ENCODE peak calls at places on chromosome 3, in nine cellular contexts. One of them, this sample, is unnamed.

GRCh38 chr3:11385908-11386307 is 113.7 kb downstream of the ATG7 start:
- DNase-seq in mammary epithelial cell: peak
- DNase-seq in breast epithelium: no peak
- DNase-seq in heart right ventricle: no peak
- DNase-seq in endodermal cell: no peak
- DNase-seq in dorsolateral prefrontal cortex: no peak
- DNase-seq in SK-N-SH: no peak
- DNase-seq in A549: no peak
- DNase-seq in Panc1: no peak
- DNase-seq in this sample: peak

GRCh38 chr3:52794612-52795099 is at the start of gene ITIH3:
- DNase-seq in breast epithelium: no peak
- DNase-seq in mammary epithelial cell: no peak
- DNase-seq in A549: no peak
- DNase-seq in SK-N-SH: no peak
- DNase-seq in Panc1: no peak
- DNase-seq in endodermal cell: no peak
- DNase-seq in heart right ventricle: no peak
- DNase-seq in dorsolateral prefrontal cortex: no peak
- DNase-seq in this sample: no peak

GRCh38 chr3:127689266-127689860 is 16.6 kb downstream of the ABTB1 start:
- DNase-seq in SK-N-SH: no peak
- DNase-seq in Panc1: no peak
- DNase-seq in breast epithelium: peak
- DNase-seq in A549: no peak
- DNase-seq in mammary epithelial cell: no peak
- DNase-seq in heart right ventricle: peak
- DNase-seq in endodermal cell: peak
- DNase-seq in dorsolateral prefrontal cortex: peak
- DNase-seq in this sample: no peak

GRCh38 chr3:69948246-69948862 is 51.2 kb upstream of the SAMMSON start:
- DNase-seq in heart right ventricle: no peak
- DNase-seq in mammary epithelial cell: peak
- DNase-seq in endodermal cell: no peak
- DNase-seq in A549: no peak
- DNase-seq in dorsolateral prefrontal cortex: no peak
- DNase-seq in SK-N-SH: peak
- DNase-seq in Panc1: no peak
- DNase-seq in breast epithelium: no peak
- DNase-seq in this sample: peak

GRCh38 chr3:128481438-128481942 is 11.5 kb downstream of the GATA2 start:
- DNase-seq in endodermal cell: peak
- DNase-seq in SK-N-SH: peak
- DNase-seq in breast epithelium: no peak
- DNase-seq in mammary epithelial cell: no peak
- DNase-seq in A549: no peak
- DNase-seq in dorsolateral prefrontal cortex: no peak
- DNase-seq in heart right ventricle: peak
- DNase-seq in Panc1: no peak
- DNase-seq in this sample: no peak

GRCh38 chr3:16897254-16897926 is 12.6 kb downstream of the PLCL2 start:
- DNase-seq in SK-N-SH: peak
- DNase-seq in heart right ventricle: no peak
- DNase-seq in A549: no peak
- DNase-seq in Panc1: no peak
- DNase-seq in breast epithelium: no peak
- DNase-seq in endodermal cell: no peak
- DNase-seq in mammary epithelial cell: no peak
- DNase-seq in dorsolateral prefrontal cortex: no peak
- DNase-seq in this sample: no peak

GRCh38 chr3:39147711-39148115 is 5.7 kb downstream of the CSRNP1 start:
- DNase-seq in dorsolateral prefrontal cortex: no peak
- DNase-seq in endodermal cell: peak
- DNase-seq in breast epithelium: no peak
- DNase-seq in A549: no peak
- DNase-seq in SK-N-SH: no peak
- DNase-seq in heart right ventricle: no peak
- DNase-seq in mammary epithelial cell: no peak
- DNase-seq in Panc1: no peak
- DNase-seq in this sample: peak

GRCh38 chr3:184354121-184354728 is 7.2 kb downstream of the CLCN2 start:
- DNase-seq in A549: peak
- DNase-seq in dorsolateral prefrontal cortex: peak
- DNase-seq in heart right ventricle: peak
- DNase-seq in SK-N-SH: peak
- DNase-seq in breast epithelium: no peak
- DNase-seq in Panc1: no peak
- DNase-seq in mammary epithelial cell: no peak
- DNase-seq in endodermal cell: peak
- DNase-seq in this sample: no peak

GRCh38 chr3:73784647-73785420 is 160.1 kb upstream of the PDZRN3 start:
- DNase-seq in endodermal cell: no peak
- DNase-seq in mammary epithelial cell: no peak
- DNase-seq in dorsolateral prefrontal cortex: no peak
- DNase-seq in heart right ventricle: no peak
- DNase-seq in A549: no peak
- DNase-seq in Panc1: no peak
- DNase-seq in breast epithelium: no peak
- DNase-seq in SK-N-SH: peak
- DNase-seq in this sample: peak

GRCh38 chr3:141410861-141411771 is 42.8 kb downstream of the ZBTB38 start:
- DNase-seq in endodermal cell: no peak
- DNase-seq in SK-N-SH: no peak
- DNase-seq in dorsolateral prefrontal cortex: no peak
- DNase-seq in breast epithelium: no peak
- DNase-seq in heart right ventricle: no peak
- DNase-seq in A549: no peak
- DNase-seq in mammary epithelial cell: peak
- DNase-seq in Panc1: no peak
- DNase-seq in this sample: peak

GRCh38 chr3:152295834-152296233 is 27.1 kb downstream of the MBNL1 start:
- DNase-seq in mammary epithelial cell: no peak
- DNase-seq in dorsolateral prefrontal cortex: no peak
- DNase-seq in Panc1: no peak
- DNase-seq in SK-N-SH: no peak
- DNase-seq in breast epithelium: no peak
- DNase-seq in endodermal cell: no peak
- DNase-seq in A549: no peak
- DNase-seq in heart right ventricle: no peak
- DNase-seq in this sample: no peak

GRCh38 chr3:132721479-132722164 is 587 bp downstream of the NPHP3 start:
- DNase-seq in heart right ventricle: peak
- DNase-seq in A549: peak
- DNase-seq in endodermal cell: peak
- DNase-seq in Panc1: no peak
- DNase-seq in SK-N-SH: no peak
- DNase-seq in dorsolateral prefrontal cortex: peak
- DNase-seq in breast epithelium: peak
- DNase-seq in mammary epithelial cell: peak
- DNase-seq in this sample: peak

GRCh38 chr3:52537165-52537635 is 795 bp downstream of the UQCC5 start:
- DNase-seq in endodermal cell: no peak
- DNase-seq in dorsolateral prefrontal cortex: peak
- DNase-seq in A549: no peak
- DNase-seq in mammary epithelial cell: no peak
- DNase-seq in Panc1: no peak
- DNase-seq in heart right ventricle: no peak
- DNase-seq in breast epithelium: no peak
- DNase-seq in SK-N-SH: no peak
- DNase-seq in this sample: no peak

GRCh38 chr3:192444791-192445106 is 282.6 kb downstream of the FGF12 start:
- DNase-seq in heart right ventricle: no peak
- DNase-seq in Panc1: no peak
- DNase-seq in endodermal cell: no peak
- DNase-seq in SK-N-SH: no peak
- DNase-seq in dorsolateral prefrontal cortex: no peak
- DNase-seq in mammary epithelial cell: no peak
- DNase-seq in A549: no peak
- DNase-seq in breast epithelium: no peak
- DNase-seq in this sample: no peak
- TF ChIP-seq CTCF in heart right ventricle: peak
- TF ChIP-seq CTCF in Panc1: no peak
- TF ChIP-seq CTCF in endodermal cell: no peak
- TF ChIP-seq CTCF in SK-N-SH: no peak
- TF ChIP-seq CTCF in dorsolateral prefrontal cortex: no peak
- TF ChIP-seq CTCF in mammary epithelial cell: no peak
- TF ChIP-seq CTCF in A549: no peak
- TF ChIP-seq CTCF in breast epithelium: no peak
- TF ChIP-seq CTCF in this sample: no peak

GRCh38 chr3:64344721-64345207 is 119.5 kb upstream of the PRICKLE2 start:
- DNase-seq in Panc1: no peak
- DNase-seq in endodermal cell: peak
- DNase-seq in mammary epithelial cell: peak
- DNase-seq in dorsolateral prefrontal cortex: no peak
- DNase-seq in A549: peak
- DNase-seq in SK-N-SH: no peak
- DNase-seq in heart right ventricle: no peak
- DNase-seq in breast epithelium: no peak
- DNase-seq in this sample: peak

GRCh38 chr3:64341355-64341754 is 116.1 kb upstream of the PRICKLE2 start:
- DNase-seq in breast epithelium: no peak
- DNase-seq in SK-N-SH: no peak
- DNase-seq in endodermal cell: peak
- DNase-seq in Panc1: no peak
- DNase-seq in dorsolateral prefrontal cortex: peak
- DNase-seq in heart right ventricle: no peak
- DNase-seq in mammary epithelial cell: no peak
- DNase-seq in A549: no peak
- DNase-seq in this sample: peak

GRCh38 chr3:64343692-64344440 is 118.6 kb upstream of the PRICKLE2 start:
- DNase-seq in Panc1: no peak
- DNase-seq in breast epithelium: no peak
- DNase-seq in dorsolateral prefrontal cortex: no peak
- DNase-seq in endodermal cell: peak
- DNase-seq in A549: no peak
- DNase-seq in mammary epithelial cell: peak
- DNase-seq in heart right ventricle: no peak
- DNase-seq in SK-N-SH: peak
- DNase-seq in this sample: peak

GRCh38 chr3:64342940-64343691 is 117.8 kb upstream of the PRICKLE2 start:
- DNase-seq in endodermal cell: peak
- DNase-seq in dorsolateral prefrontal cortex: no peak
- DNase-seq in mammary epithelial cell: peak
- DNase-seq in heart right ventricle: no peak
- DNase-seq in SK-N-SH: peak
- DNase-seq in A549: peak
- DNase-seq in breast epithelium: no peak
- DNase-seq in Panc1: no peak
- DNase-seq in this sample: peak

DNA sequence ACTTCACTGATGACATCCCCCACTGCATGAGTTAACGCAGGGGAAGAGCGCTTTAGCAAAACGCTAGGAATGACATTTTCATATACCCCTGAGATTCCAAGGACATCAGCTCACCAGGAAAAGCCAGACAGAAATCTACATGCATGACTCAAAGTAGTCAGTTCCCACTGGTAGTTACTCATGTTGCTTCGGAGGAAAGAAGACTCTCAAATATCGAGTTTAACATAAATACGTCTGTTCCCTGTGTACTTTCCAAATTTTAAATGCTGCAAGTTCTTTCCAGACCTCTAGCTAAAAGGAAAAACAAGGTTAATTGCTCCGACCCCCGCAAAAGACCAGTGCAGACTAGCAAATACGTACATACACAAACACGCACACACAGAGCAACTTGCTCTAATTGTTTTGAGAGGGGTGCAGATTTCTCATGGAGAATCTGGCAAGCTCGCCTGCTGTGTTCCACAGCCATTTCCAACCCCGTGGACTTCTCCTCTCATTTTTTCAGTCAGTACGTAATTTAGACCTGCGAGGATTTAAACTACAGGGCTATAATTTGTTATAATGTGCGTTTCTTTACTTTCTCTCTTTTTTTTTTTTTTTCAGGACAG is 115.5 kb upstream of the PRICKLE2 start:
- DNase-seq in dorsolateral prefrontal cortex: no peak
- DNase-seq in Panc1: no peak
- DNase-seq in SK-N-SH: no peak
- DNase-seq in A549: no peak
- DNase-seq in endodermal cell: peak
- DNase-seq in breast epithelium: no peak
- DNase-seq in mammary epithelial cell: peak
- DNase-seq in heart right ventricle: no peak
- DNase-seq in this sample: peak
- H3K4me3 ChIP-seq in dorsolateral prefrontal cortex: no peak
- H3K4me3 ChIP-seq in Panc1: no peak
- H3K4me3 ChIP-seq in SK-N-SH: peak
- H3K4me3 ChIP-seq in A549: no peak
- H3K4me3 ChIP-seq in endodermal cell: no peak
- H3K4me3 ChIP-seq in breast epithelium: peak
- H3K4me3 ChIP-seq in mammary epithelial cell: no peak
- H3K4me3 ChIP-seq in heart right ventricle: no peak
- H3K4me3 ChIP-seq in this sample: no peak

GRCh38 chr3:94331831-94332230 is 269.0 kb downstream of the NSUN3 start:
- DNase-seq in endodermal cell: no peak
- DNase-seq in SK-N-SH: no peak
- DNase-seq in breast epithelium: no peak
- DNase-seq in A549: no peak
- DNase-seq in dorsolateral prefrontal cortex: no peak
- DNase-seq in heart right ventricle: no peak
- DNase-seq in mammary epithelial cell: no peak
- DNase-seq in Panc1: no peak
- DNase-seq in this sample: no peak

DNA sequence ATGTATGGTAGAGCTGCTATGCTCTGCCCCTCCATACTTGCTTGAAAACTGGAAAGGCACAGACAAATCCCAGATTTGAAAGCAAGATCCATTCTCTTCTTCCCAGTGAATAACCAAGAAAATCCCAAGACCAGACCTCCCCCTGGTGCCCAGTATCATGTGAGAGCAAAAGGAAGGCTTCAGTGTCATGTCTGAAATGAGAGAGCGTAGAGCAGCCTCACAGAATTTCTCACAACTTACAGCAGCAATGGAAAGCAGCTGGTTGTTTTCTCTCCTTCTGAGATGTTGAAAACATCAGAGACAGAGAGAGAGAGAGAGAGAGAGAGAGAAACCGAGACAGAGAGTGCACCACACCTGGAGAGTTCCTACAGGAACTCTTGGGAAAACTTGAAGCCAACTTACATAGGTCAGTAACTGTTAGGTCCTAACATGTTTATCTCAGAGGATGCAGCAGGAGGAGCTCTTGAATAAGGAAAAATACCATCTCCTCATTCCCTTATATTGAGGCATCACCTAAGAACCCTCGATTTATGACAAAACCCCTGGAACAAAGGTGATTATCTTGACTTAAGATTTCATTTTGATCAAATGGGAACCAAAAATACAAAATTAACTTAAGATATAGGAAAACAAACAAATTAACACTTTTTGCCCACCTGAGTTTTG is 273.3 kb downstream of the NSUN3 start:
- DNase-seq in heart right ventricle: no peak
- DNase-seq in endodermal cell: peak
- DNase-seq in mammary epithelial cell: peak
- DNase-seq in breast epithelium: no peak
- DNase-seq in A549: peak
- DNase-seq in dorsolateral prefrontal cortex: no peak
- DNase-seq in Panc1: peak
- DNase-seq in SK-N-SH: peak
- DNase-seq in this sample: peak
- TF ChIP-seq CTCF in heart right ventricle: peak
- TF ChIP-seq CTCF in endodermal cell: peak
- TF ChIP-seq CTCF in mammary epithelial cell: peak
- TF ChIP-seq CTCF in breast epithelium: peak
- TF ChIP-seq CTCF in A549: peak
- TF ChIP-seq CTCF in dorsolateral prefrontal cortex: peak
- TF ChIP-seq CTCF in Panc1: peak
- TF ChIP-seq CTCF in SK-N-SH: peak
- TF ChIP-seq CTCF in this sample: peak

GRCh38 chr3:44058868-44059203 is 182.8 kb upstream of the TOPAZ1 start:
- DNase-seq in SK-N-SH: no peak
- DNase-seq in endodermal cell: no peak
- DNase-seq in breast epithelium: no peak
- DNase-seq in heart right ventricle: no peak
- DNase-seq in mammary epithelial cell: no peak
- DNase-seq in dorsolateral prefrontal cortex: no peak
- DNase-seq in A549: no peak
- DNase-seq in Panc1: no peak
- DNase-seq in this sample: no peak
- H3K4me3 ChIP-seq in SK-N-SH: no peak
- H3K4me3 ChIP-seq in endodermal cell: no peak
- H3K4me3 ChIP-seq in breast epithelium: no peak
- H3K4me3 ChIP-seq in heart right ventricle: no peak
- H3K4me3 ChIP-seq in mammary epithelial cell: no peak
- H3K4me3 ChIP-seq in dorsolateral prefrontal cortex: no peak
- H3K4me3 ChIP-seq in A549: no peak
- H3K4me3 ChIP-seq in Panc1: no peak
- H3K4me3 ChIP-seq in this sample: no peak

This sample was measured in cardiac fibroblast.